ENCODE peak calls at places on chromosomes 3 and 15, in four cellular contexts. Z is naive thymus-derived CD8-positive, alpha-beta T cell; P is body of pancreas; O is A549. S is an unnamed sample.

GRCh38 chr15:51366911-51367310 is 25.5 kb downstream of the GLDN start:
- ATAC-seq in Z (no peak), P (peak; percentile 42), O (peak; percentile 64), S (peak; percentile 89)

GRCh38 chr15:25824618-25825017 is 38.5 kb downstream of the ATP10A start:
- ATAC-seq in Z (no peak), P (no peak), O (no peak), S (no peak)

GRCh38 chr15:69209661-69210060 is 49.2 kb downstream of the GLCE start:
- ATAC-seq in Z (no peak), P (no peak), O (no peak), S (no peak)

GRCh38 chr3:38335263-38335662 is 11.3 kb upstream of the XYLB start:
- ATAC-seq in Z (no peak), P (no peak), O (peak; percentile 28), S (no peak)

GRCh38 chr3:38264307-38264706 is 1.3 kb upstream of the SLC22A13 start:
- ATAC-seq in Z (no peak), P (no peak), O (peak; percentile 47), S (peak; percentile 77)

GRCh38 chr15:88982946-88983342 is 69.8 kb upstream of the MFGE8 start:
- ATAC-seq in Z (no peak), P (no peak), O (peak; percentile 4), S (no peak)

GRCh38 chr3:9861626-9862130 is 17.9 kb upstream of the RPUSD3 start:
- ATAC-seq in Z (no peak), P (no peak), O (no peak), S (no peak)

GRCh38 chr15:53074221-53074620 is 284.1 kb upstream of the ONECUT1 start:
- ATAC-seq in Z (no peak), P (no peak), O (no peak), S (no peak)

GRCh38 chr3:127105587-127105986 is 87.3 kb upstream of the PRR23E start:
- ATAC-seq in Z (no peak), P (no peak), O (peak; percentile 51), S (no peak)

GRCh38 chr3:192246847-192247520 is 480.4 kb downstream of the FGF12 start:
- ATAC-seq in Z (no peak), P (no peak), O (no peak), S (no peak)

GRCh38 chr15:69056365-69056764 is 41.9 kb downstream of the NOX5 start:
- ATAC-seq in Z (no peak), P (no peak), O (no peak), S (peak; percentile 42)

GRCh38 chr3:143502101-143502500 is 346.2 kb downstream of the SLC9A9 start:
- ATAC-seq in Z (no peak), P (no peak), O (no peak), S (no peak)

GRCh38 chr3:58422756-58423324 is 10.8 kb downstream of the PDHB start:
- ATAC-seq in Z (no peak), P (peak; percentile 38), O (peak; percentile 85), S (no peak)

GRCh38 chr15:96670389-96670788 is 339.9 kb downstream of the NR2F2 start:
- ATAC-seq in Z (no peak), P (no peak), O (no peak), S (no peak)

GRCh38 chr15:74937226-74937601 is 659 bp downstream of the COX5A start:
- ATAC-seq in Z (no peak), P (peak; percentile 34), O (no peak), S (no peak)

GRCh38 chr3:70298385-70298784 is 14.1 kb downstream of the MDFIC2 start:
- ATAC-seq in Z (no peak), P (no peak), O (no peak), S (no peak)

GRCh38 chr3:174355505-174355904 is 503.6 kb upstream of the NAALADL2 start:
- ATAC-seq in Z (no peak), P (no peak), O (peak; percentile 72), S (no peak)

GRCh38 chr3:45366305-45366704 is 22.1 kb upstream of the LARS2 start:
- ATAC-seq in Z (no peak), P (no peak), O (no peak), S (peak; percentile 34)

GRCh38 chr3:190909908-190910307 is 47.4 kb upstream of the GMNC start:
- ATAC-seq in Z (no peak), P (no peak), O (no peak), S (no peak)

GRCh38 chr3:65658398-65658797 is 380.3 kb downstream of the MAGI1 start:
- ATAC-seq in Z (no peak), P (no peak), O (no peak), S (no peak)

GRCh38 chr3:129039271-129040038 is 21.1 kb upstream of the GP9 start:
- ATAC-seq in Z (no peak), P (peak; percentile 15), O (peak; percentile 31), S (no peak)

GRCh38 chr15:83099290-83099689 is 8.2 kb upstream of the TM6SF1 start:
- ATAC-seq in Z (no peak), P (no peak), O (no peak), S (no peak)

GRCh38 chr3:174667386-174667785 is 191.7 kb upstream of the NAALADL2 start:
- ATAC-seq in Z (no peak), P (no peak), O (no peak), S (no peak)

GRCh38 chr3:171972965-171973364 is 66.4 kb upstream of the FNDC3B start:
- ATAC-seq in Z (no peak), P (peak; percentile 47), O (no peak), S (no peak)

GRCh38 chr15:68310178-68310810 is 32.7 kb downstream of the FEM1B start:
- ATAC-seq in Z (no peak), P (peak; percentile 72), O (no peak), S (no peak)

GRCh38 chr3:29137601-29138000 is 143.3 kb upstream of the RBMS3 start:
- ATAC-seq in Z (no peak), P (no peak), O (no peak), S (peak; percentile 64)

GRCh38 chr3:75294124-75294523 is 370.0 kb upstream of the FRG2C start:
- ATAC-seq in Z (no peak), P (peak; percentile 96), O (peak; percentile 95), S (peak; percentile 83)

GRCh38 chr3:53713626-53714025 is 132.6 kb downstream of the CHDH start:
- ATAC-seq in Z (no peak), P (no peak), O (no peak), S (no peak)

GRCh38 chr15:32790352-32790999 is 72.7 kb downstream of the GREM1 start:
- ATAC-seq in Z (no peak), P (no peak), O (peak; percentile 59), S (no peak)

GRCh38 chr3:167497903-167498302 is 24.1 kb upstream of the SERPINI2 start:
- ATAC-seq in Z (no peak), P (no peak), O (no peak), S (no peak)

GRCh38 chr3:66200147-66200546 is 20.7 kb upstream of the SLC25A26 start:
- ATAC-seq in Z (no peak), P (no peak), O (no peak), S (no peak)

GRCh38 chr3:170506556-170506955 is 79.3 kb downstream of the SLC7A14 start:
- ATAC-seq in Z (no peak), P (peak; percentile 60), O (peak; percentile 78), S (no peak)

GRCh38 chr3:119628816-119629445 is 31.2 kb downstream of the PLA1A start:
- ATAC-seq in Z (no peak), P (no peak), O (no peak), S (no peak)

GRCh38 chr15:25106209-25106608 is 151.4 kb downstream of the SNRPN start:
- ATAC-seq in Z (no peak), P (no peak), O (no peak), S (no peak)

GRCh38 chr15:71051539-71051938 is 63.7 kb upstream of the THSD4 start:
- ATAC-seq in Z (no peak), P (no peak), O (no peak), S (no peak)

GRCh38 chr3:163196815-163197214 is 1700.2 kb downstream of the OTOL1 start:
- ATAC-seq in Z (no peak), P (no peak), O (no peak), S (no peak)

S was measured in esophagus mucosa.